ENCODE peak calls at places on chromosomes 1 and 21, in five cellular contexts. S is left lung, U is right cardiac atrium, B is testis, E is uterus. O is an unnamed sample.

GRCh38 chr1:163147019-163147418 is 55.7 kb downstream of the RGS5 start:
- DNase-seq in S (no peak), U (no peak), B (no peak), E (no peak), O (no peak)

GRCh38 chr1:32636793-32637561 is 13.4 kb downstream of the ZBTB8OS start:
- DNase-seq in S (peak), U (no peak), B (no peak), E (no peak), O (no peak)

GRCh38 chr1:93591833-93592635 is 89.6 kb downstream of the BCAR3 start:
- DNase-seq in S (no peak), U (no peak), B (no peak), E (no peak), O (peak)

GRCh38 chr1:205907794-205908193 is 35.5 kb downstream of the SLC26A9 start:
- DNase-seq in S (no peak), U (no peak), B (no peak), E (no peak), O (peak)

GRCh38 chr1:98325646-98326441 is 335.7 kb upstream of the SNX7 start:
- DNase-seq in S (peak), U (peak), B (no peak), E (peak), O (peak)

GRCh38 chr1:167052389-167052788 is 37.8 kb downstream of the GPA33 start:
- DNase-seq in S (no peak), U (no peak), B (no peak), E (no peak), O (no peak)

GRCh38 chr1:202081992-202082391 is 40.7 kb upstream of the GPR37L1 start:
- DNase-seq in S (no peak), U (no peak), B (no peak), E (no peak), O (no peak)

GRCh38 chr1:2583871-2584341 is 2.7 kb upstream of the PRXL2B start:
- DNase-seq in S (peak), U (peak), B (no peak), E (no peak), O (peak)

GRCh38 chr21:45618846-45619485 is 24.6 kb upstream of the PCBP3 start:
- DNase-seq in S (peak), U (no peak), B (no peak), E (no peak), O (no peak)

GRCh38 chr1:86377341-86377740 is 18.8 kb downstream of the ODF2L start:
- DNase-seq in S (no peak), U (no peak), B (no peak), E (no peak), O (no peak)

GRCh38 chr1:178659789-178660208 is 65.2 kb upstream of the RALGPS2 start:
- DNase-seq in S (no peak), U (no peak), B (no peak), E (no peak), O (no peak)

GRCh38 chr1:196148367-196148970 is 459.8 kb downstream of the KCNT2 start:
- DNase-seq in S (no peak), U (no peak), B (no peak), E (no peak), O (no peak)

GRCh38 chr1:205456868-205457724 is 1.3 kb upstream of the BLACAT1 start:
- DNase-seq in S (peak), U (no peak), B (no peak), E (no peak), O (no peak)

GRCh38 chr21:45169001-45169400 is 94.6 kb downstream of the ADARB1 start:
- DNase-seq in S (no peak), U (no peak), B (no peak), E (no peak), O (no peak)

GRCh38 chr1:117820096-117820495 is 109.3 kb downstream of the GDAP2 start:
- DNase-seq in S (no peak), U (no peak), B (no peak), E (no peak), O (peak)

GRCh38 chr1:246302251-246302625 is 204.8 kb downstream of the SMYD3 start:
- DNase-seq in S (no peak), U (no peak), B (no peak), E (no peak), O (no peak)

GRCh38 chr1:161198877-161199431 is at the start of gene ADAMTS4:
- DNase-seq in S (no peak), U (peak), B (peak), E (peak), O (peak)

GRCh38 chr1:31954607-31955283 is 16.6 kb upstream of the PTP4A2 start:
- DNase-seq in S (peak), U (peak), B (peak), E (peak), O (peak)

GRCh38 chr1:203185585-203185984 is 919 bp downstream of the CHI3L1 start:
- DNase-seq in S (no peak), U (no peak), B (no peak), E (no peak), O (no peak)

GRCh38 chr1:225461533-225462428 is 33.9 kb upstream of the LBR start:
- DNase-seq in S (no peak), U (no peak), B (peak), E (no peak), O (no peak)

GRCh38 chr1:65263286-65263685 is 46.1 kb upstream of the DNAJC6 start:
- DNase-seq in S (no peak), U (no peak), B (no peak), E (no peak), O (no peak)

GRCh38 chr1:160189649-160190625 is at the start of gene CASQ1:
- DNase-seq in S (no peak), U (peak), B (peak), E (peak), O (peak)

GRCh38 chr1:41322835-41323234 is 38.4 kb upstream of the FOXO6 start:
- DNase-seq in S (no peak), U (peak), B (peak), E (no peak), O (peak)

GRCh38 chr1:13751458-13751871 is 51.5 kb downstream of the PRDM2 start:
- DNase-seq in S (no peak), U (no peak), B (no peak), E (no peak), O (no peak)

GRCh38 chr1:218347713-218348627 is 2.8 kb downstream of the TGFB2 start:
- DNase-seq in S (no peak), U (no peak), B (no peak), E (no peak), O (peak)

GRCh38 chr21:17610862-17611261 is 1.8 kb downstream of the BTG3 start:
- DNase-seq in S (peak), U (no peak), B (peak), E (no peak), O (peak)

GRCh38 chr1:231630558-231631205 is 4.1 kb downstream of the DISC1 start:
- DNase-seq in S (no peak), U (no peak), B (no peak), E (no peak), O (no peak)

GRCh38 chr1:165161130-165161529 is 195.4 kb downstream of the LMX1A start:
- DNase-seq in S (no peak), U (no peak), B (no peak), E (no peak), O (peak)

GRCh38 chr1:25619101-25619890 is 2.7 kb downstream of the MAN1C1 start:
- DNase-seq in S (no peak), U (peak), B (peak), E (peak), O (no peak)

GRCh38 chr1:167720965-167721616 is 691 bp upstream of the MPZL1 start:
- DNase-seq in S (no peak), U (peak), B (peak), E (peak), O (peak)

GRCh38 chr1:154497026-154497806 is 4.8 kb upstream of the TDRD10 start:
- DNase-seq in S (no peak), U (peak), B (peak), E (no peak), O (no peak)

GRCh38 chr21:41564871-41565281 is 56.9 kb upstream of the TMPRSS2 start:
- DNase-seq in S (no peak), U (no peak), B (no peak), E (no peak), O (peak)

GRCh38 chr1:182257369-182258063 is 134.1 kb downstream of the GLUL start:
- DNase-seq in S (no peak), U (peak), B (no peak), E (no peak), O (no peak)

GRCh38 chr1:29974345-29974744 is 738.0 kb downstream of the PTPRU start:
- DNase-seq in S (no peak), U (no peak), B (no peak), E (no peak), O (no peak)

GRCh38 chr1:114549137-114549536 is 32.3 kb downstream of the BCAS2 start:
- DNase-seq in S (no peak), U (no peak), B (no peak), E (no peak), O (no peak)

GRCh38 chr1:170707959-170708666 is 44.2 kb downstream of the PRRX1 start:
- DNase-seq in S (no peak), U (no peak), B (no peak), E (no peak), O (no peak)
- H3K27ac ChIP-seq in S (peak), U (no peak), B (no peak), E (peak), O (no peak)

GRCh38 chr1:11735531-11735853 is 444 bp upstream of the AGTRAP start:
- DNase-seq in S (no peak), U (no peak), B (no peak), E (no peak), O (no peak)
- H3K27ac ChIP-seq in S (peak), U (peak), B (no peak), E (peak), O (peak)

GRCh38 chr1:63612971-63613370 is 19.8 kb downstream of the PGM1 start:
- DNase-seq in S (no peak), U (no peak), B (no peak), E (no peak), O (no peak)
- H3K27ac ChIP-seq in S (peak), U (no peak), B (no peak), E (no peak), O (no peak)

DNA sequence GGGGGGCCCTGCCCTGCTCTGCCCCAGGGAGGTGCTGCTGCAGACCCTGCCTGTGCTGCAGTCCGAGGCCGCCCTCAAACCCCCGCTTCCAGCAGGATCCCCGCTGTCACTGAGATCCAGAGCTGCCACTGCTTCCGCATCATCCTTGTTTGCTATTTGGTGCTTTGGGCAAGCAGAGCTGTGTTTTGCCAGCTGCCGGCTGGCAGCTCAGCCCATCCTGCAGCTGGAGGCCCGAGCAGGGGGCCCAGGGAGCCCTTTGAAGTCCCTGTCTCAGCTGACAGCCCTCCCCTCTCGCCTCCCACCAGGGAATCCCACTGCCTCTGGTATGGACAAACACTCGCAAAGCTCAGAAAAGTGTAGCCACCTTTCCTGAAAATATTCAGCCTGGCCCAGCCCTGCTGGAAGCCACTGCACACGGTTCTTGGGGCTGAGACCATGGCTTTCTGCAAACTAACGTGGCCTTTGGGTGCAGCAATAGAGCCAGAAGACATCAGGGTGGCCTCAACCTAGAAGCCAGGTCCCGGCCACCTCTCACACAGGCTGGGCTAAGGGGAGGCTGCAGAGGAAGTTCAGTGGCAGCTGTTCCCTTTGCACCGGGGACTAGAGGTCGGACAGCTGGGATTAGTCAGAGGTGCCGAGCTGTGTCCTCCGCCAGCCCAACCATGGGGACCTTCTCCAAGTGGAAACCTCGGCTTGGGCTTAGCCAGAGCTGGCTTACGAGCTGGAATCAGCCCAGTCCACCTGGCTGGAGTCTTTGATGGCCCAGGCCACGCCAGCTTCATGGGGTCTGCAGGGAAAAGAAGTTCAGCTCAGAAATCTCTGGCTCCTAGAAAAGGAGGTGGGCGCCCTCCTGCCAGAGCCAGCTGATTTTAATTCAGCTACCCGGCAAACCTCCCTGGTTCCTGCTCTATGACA is 107.1 kb downstream of the SPSB1 start:
- DNase-seq in S (no peak), U (peak), B (no peak), E (no peak), O (no peak)
- H3K27ac ChIP-seq in S (no peak), U (peak), B (no peak), E (peak), O (no peak)

GRCh38 chr1:230068952-230069684 is 2.1 kb downstream of the GALNT2 start:
- DNase-seq in S (no peak), U (no peak), B (no peak), E (no peak), O (no peak)
- H3K27ac ChIP-seq in S (no peak), U (no peak), B (no peak), E (no peak), O (peak)

DNA sequence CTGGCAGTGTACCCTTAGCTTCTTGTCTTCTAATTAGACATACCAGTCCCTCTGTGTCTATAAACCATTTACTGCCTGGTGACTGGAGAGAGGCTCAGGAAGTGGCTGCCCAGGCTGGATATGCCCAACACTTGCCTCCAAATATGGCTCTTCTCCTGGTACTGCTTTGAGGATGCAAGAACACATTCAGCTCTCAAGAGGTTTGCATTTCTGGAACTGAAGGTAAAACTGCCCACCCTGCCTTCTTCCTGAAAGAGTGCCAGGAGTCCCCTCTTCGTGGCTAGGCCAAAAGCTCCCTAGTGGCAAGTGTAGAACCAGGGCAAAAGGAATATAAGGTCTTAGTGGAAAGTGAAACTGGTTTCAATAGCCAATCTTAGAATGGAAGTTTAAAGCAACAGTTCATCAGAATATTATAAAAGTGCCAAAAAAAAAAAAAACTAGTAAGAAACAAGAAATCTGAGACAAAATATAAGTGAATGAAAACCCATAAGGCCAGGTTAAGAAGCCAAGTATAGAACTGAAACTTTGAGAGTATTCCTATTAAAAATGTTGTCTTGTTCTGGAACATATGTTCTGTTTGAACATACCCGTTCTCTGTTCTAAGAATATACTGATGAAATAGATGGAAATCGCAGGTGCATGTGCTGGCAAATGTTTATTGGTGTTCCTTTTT is 77.2 kb upstream of the CTTNBP2NL start:
- DNase-seq in S (no peak), U (no peak), B (no peak), E (no peak), O (no peak)
- H3K27ac ChIP-seq in S (no peak), U (peak), B (no peak), E (no peak), O (no peak)

GRCh38 chr1:43540653-43541071 is 10.0 kb downstream of the PTPRF start:
- DNase-seq in S (peak), U (peak), B (peak), E (peak), O (no peak)

GRCh38 chr1:43541141-43541540 is 10.5 kb downstream of the PTPRF start:
- DNase-seq in S (no peak), U (no peak), B (no peak), E (no peak), O (no peak)

GRCh38 chr1:43542515-43543458 is 12.1 kb downstream of the PTPRF start:
- DNase-seq in S (no peak), U (no peak), B (no peak), E (no peak), O (no peak)

GRCh38 chr1:43543567-43543966 is 12.9 kb downstream of the PTPRF start:
- DNase-seq in S (no peak), U (no peak), B (no peak), E (no peak), O (no peak)

GRCh38 chr1:43541721-43542401 is 11.2 kb downstream of the PTPRF start:
- DNase-seq in S (peak), U (peak), B (peak), E (peak), O (peak)
- H3K27ac ChIP-seq in S (no peak), U (peak), B (no peak), E (peak), O (peak)

DNA sequence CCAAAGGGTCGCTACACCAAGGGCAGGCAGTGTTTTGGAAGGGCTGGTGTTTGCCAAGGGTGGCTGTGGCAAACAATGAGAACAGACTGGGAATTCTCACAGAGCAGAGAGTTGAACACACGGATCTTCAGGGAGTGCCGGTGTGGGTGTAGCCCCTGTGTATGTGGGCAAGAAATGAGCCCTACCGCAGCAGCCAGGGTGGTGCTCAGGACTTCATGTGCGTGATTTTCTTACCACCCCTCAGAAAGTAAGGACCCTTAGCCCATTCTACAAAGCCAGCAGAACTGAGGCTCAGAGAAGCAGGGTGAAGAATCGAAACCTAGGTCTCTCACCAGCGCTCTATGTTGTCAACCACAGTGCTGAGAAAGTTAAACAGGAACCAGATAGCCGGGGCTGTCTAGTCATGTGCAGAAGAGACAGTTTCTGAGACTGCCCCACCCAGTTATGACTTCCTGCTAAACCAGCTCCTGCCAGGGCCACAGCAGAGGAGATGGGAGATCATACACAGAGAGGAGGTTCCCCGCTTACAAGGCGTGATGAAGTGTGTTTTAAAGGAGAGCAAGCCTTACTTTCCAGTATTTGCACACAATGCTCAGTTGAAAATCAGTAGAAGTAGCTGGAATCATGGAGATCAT is 21.9 kb upstream of the MORC3 start:
- DNase-seq in S (peak), U (peak), B (peak), E (no peak), O (peak)
- H3K27ac ChIP-seq in S (peak), U (no peak), B (no peak), E (no peak), O (peak)

GRCh38 chr1:116376734-116377096 is 3.7 kb downstream of the ATP1A1 start:
- DNase-seq in S (no peak), U (no peak), B (no peak), E (no peak), O (no peak)

GRCh38 chr1:116379674-116380498 is 6.8 kb downstream of the ATP1A1 start:
- DNase-seq in S (no peak), U (no peak), B (no peak), E (no peak), O (peak)

GRCh38 chr1:116379057-116379630 is 6.1 kb downstream of the ATP1A1 start:
- DNase-seq in S (no peak), U (no peak), B (peak), E (no peak), O (no peak)

GRCh38 chr1:116375884-116376733 is 3.1 kb downstream of the ATP1A1 start:
- DNase-seq in S (peak), U (peak), B (peak), E (peak), O (peak)

GRCh38 chr1:116377564-116378529 is 4.8 kb downstream of the ATP1A1 start:
- DNase-seq in S (no peak), U (peak), B (peak), E (peak), O (peak)
- H3K27ac ChIP-seq in S (peak), U (peak), B (peak), E (peak), O (peak)

GRCh38 chr21:28684351-28684750 is 308.3 kb downstream of the LTN1 start:
- DNase-seq in S (no peak), U (no peak), B (no peak), E (no peak), O (no peak)

GRCh38 chr21:28688381-28688780 is 304.3 kb downstream of the LTN1 start:
- DNase-seq in S (no peak), U (no peak), B (no peak), E (no peak), O (no peak)

GRCh38 chr21:28687571-28687970 is 305.1 kb downstream of the LTN1 start:
- DNase-seq in S (no peak), U (no peak), B (no peak), E (no peak), O (no peak)
- H3K27ac ChIP-seq in S (no peak), U (no peak), B (no peak), E (no peak), O (no peak)